ENCODE peak calls at places on chromosome 1, in ten cellular contexts. E is IMR-90, D is astrocyte of the spinal cord, U is A549, Y is stomach, M is HepG2, X is transverse colon, F is fibroblast of pulmonary artery, S is HFF-Myc, Q is AG04450. L is an unnamed sample.

GRCh38 chr1:150484431-150484830 is 2.8 kb upstream of the TARS2 start:
- DNase-seq in Q (no peak), X (no peak), U (no peak), E (peak), F (no peak), S (no peak), M (no peak), D (no peak), Y (no peak), L (no peak)

GRCh38 chr1:40308036-40308727 is 8.9 kb downstream of the COL9A2 start:
- DNase-seq in M (no peak), U (no peak), F (no peak), X (no peak), Q (no peak), Y (peak), S (no peak), D (no peak), E (no peak), L (peak)

GRCh38 chr1:94993931-94994645 is 67.2 kb upstream of the CNN3 start:
- DNase-seq in Y (no peak), E (no peak), S (no peak), F (no peak), M (peak), U (no peak), Q (no peak), X (no peak), D (no peak), L (no peak)

GRCh38 chr1:18200136-18200717 is 92.6 kb downstream of the IGSF21 start:
- DNase-seq in F (no peak), U (no peak), D (no peak), X (no peak), Y (no peak), M (no peak), E (no peak), S (no peak), Q (no peak), L (no peak)

GRCh38 chr1:209585672-209586071 is 2.2 kb downstream of the CAMK1G start:
- DNase-seq in M (no peak), Y (peak), S (no peak), E (no peak), F (peak), X (peak), D (peak), U (no peak), Q (no peak), L (peak)

GRCh38 chr1:157307491-157307890 is 169.3 kb upstream of the ETV3 start:
- DNase-seq in X (peak), F (no peak), U (no peak), Y (no peak), Q (no peak), S (no peak), D (no peak), E (no peak), M (no peak), L (no peak)

GRCh38 chr1:152533327-152533938 is 19.2 kb downstream of the CRCT1 start:
- DNase-seq in F (peak), E (peak), U (peak), Q (no peak), X (peak), M (peak), Y (no peak), D (peak), S (no peak), L (peak)

GRCh38 chr1:83632906-83633305 is 366.0 kb downstream of the TTLL7 start:
- DNase-seq in F (no peak), U (no peak), E (no peak), X (no peak), D (no peak), M (no peak), Y (no peak), Q (no peak), S (no peak), L (no peak)

GRCh38 chr1:7579016-7579415 is 192.1 kb upstream of the VAMP3 start:
- DNase-seq in S (no peak), X (no peak), U (no peak), M (no peak), F (no peak), E (no peak), D (no peak), Q (no peak), Y (no peak), L (no peak)

GRCh38 chr1:22978299-22978698 is 5.6 kb upstream of the LACTBL1 start:
- DNase-seq in Y (no peak), E (peak), S (peak), D (peak), Q (peak), F (peak), X (no peak), M (no peak), U (peak), L (no peak)

GRCh38 chr1:201686709-201687455 is 142.1 kb upstream of the IPO9 start:
- DNase-seq in S (no peak), D (no peak), E (no peak), X (peak), M (no peak), Y (no peak), F (no peak), U (peak), Q (no peak), L (no peak)

GRCh38 chr1:1596493-1597274 is 3.3 kb downstream of the FNDC10 start:
- DNase-seq in U (no peak), E (no peak), S (no peak), M (no peak), X (no peak), Y (no peak), D (no peak), Q (no peak), F (no peak), L (peak)

GRCh38 chr1:239951518-239952130 is 140.1 kb upstream of the FMN2 start:
- DNase-seq in M (peak), D (peak), F (peak), Q (peak), S (peak), E (peak), Y (peak), X (peak), U (peak), L (peak)

GRCh38 chr1:8987881-8988617 is 38.2 kb downstream of the SLC2A7 start:
- DNase-seq in E (peak), Q (no peak), M (no peak), F (peak), D (peak), X (peak), Y (peak), U (peak), S (no peak), L (no peak)

GRCh38 chr1:246113555-246114095 is 393.5 kb downstream of the SMYD3 start:
- DNase-seq in F (peak), Y (no peak), Q (no peak), M (no peak), S (no peak), D (no peak), E (peak), U (no peak), X (no peak), L (no peak)

GRCh38 chr1:193819376-193819775 is 633.0 kb upstream of the B3GALT2 start:
- DNase-seq in U (no peak), D (no peak), Q (no peak), M (no peak), S (no peak), E (no peak), F (no peak), X (no peak), Y (no peak), L (no peak)

GRCh38 chr1:99579691-99580171 is 66.2 kb upstream of the PALMD start:
- DNase-seq in E (no peak), F (peak), M (peak), X (no peak), Y (no peak), U (no peak), Q (no peak), S (no peak), D (no peak), L (no peak)

GRCh38 chr1:119827010-119827409 is 15.8 kb upstream of the REG4 start:
- DNase-seq in Q (no peak), Y (no peak), S (no peak), E (no peak), U (no peak), X (no peak), M (no peak), F (no peak), D (no peak), L (no peak)

GRCh38 chr1:157113631-157114030 is 14.0 kb upstream of the ETV3L start:
- DNase-seq in D (no peak), Y (no peak), U (no peak), M (no peak), F (no peak), Q (no peak), E (no peak), S (no peak), X (no peak), L (no peak)

GRCh38 chr1:247453256-247453655 is 4.6 kb downstream of the OR2B11 start:
- DNase-seq in U (no peak), S (no peak), M (no peak), F (no peak), D (no peak), E (no peak), X (no peak), Q (no peak), Y (no peak), L (no peak)

GRCh38 chr1:35264861-35265260 is 3.6 kb upstream of the ZMYM4 start:
- DNase-seq in X (peak), E (peak), D (peak), Y (peak), U (peak), S (peak), M (peak), F (peak), Q (no peak), L (no peak)

GRCh38 chr1:38826262-38826661 is 33.3 kb downstream of the RRAGC start:
- DNase-seq in U (no peak), E (no peak), X (no peak), F (no peak), M (no peak), Y (no peak), S (no peak), D (no peak), Q (no peak), L (no peak)

GRCh38 chr1:14630986-14631385 is 32.5 kb downstream of the KAZN start:
- DNase-seq in F (no peak), X (no peak), M (no peak), Q (no peak), S (no peak), D (no peak), Y (no peak), E (no peak), U (no peak), L (no peak)

DNA sequence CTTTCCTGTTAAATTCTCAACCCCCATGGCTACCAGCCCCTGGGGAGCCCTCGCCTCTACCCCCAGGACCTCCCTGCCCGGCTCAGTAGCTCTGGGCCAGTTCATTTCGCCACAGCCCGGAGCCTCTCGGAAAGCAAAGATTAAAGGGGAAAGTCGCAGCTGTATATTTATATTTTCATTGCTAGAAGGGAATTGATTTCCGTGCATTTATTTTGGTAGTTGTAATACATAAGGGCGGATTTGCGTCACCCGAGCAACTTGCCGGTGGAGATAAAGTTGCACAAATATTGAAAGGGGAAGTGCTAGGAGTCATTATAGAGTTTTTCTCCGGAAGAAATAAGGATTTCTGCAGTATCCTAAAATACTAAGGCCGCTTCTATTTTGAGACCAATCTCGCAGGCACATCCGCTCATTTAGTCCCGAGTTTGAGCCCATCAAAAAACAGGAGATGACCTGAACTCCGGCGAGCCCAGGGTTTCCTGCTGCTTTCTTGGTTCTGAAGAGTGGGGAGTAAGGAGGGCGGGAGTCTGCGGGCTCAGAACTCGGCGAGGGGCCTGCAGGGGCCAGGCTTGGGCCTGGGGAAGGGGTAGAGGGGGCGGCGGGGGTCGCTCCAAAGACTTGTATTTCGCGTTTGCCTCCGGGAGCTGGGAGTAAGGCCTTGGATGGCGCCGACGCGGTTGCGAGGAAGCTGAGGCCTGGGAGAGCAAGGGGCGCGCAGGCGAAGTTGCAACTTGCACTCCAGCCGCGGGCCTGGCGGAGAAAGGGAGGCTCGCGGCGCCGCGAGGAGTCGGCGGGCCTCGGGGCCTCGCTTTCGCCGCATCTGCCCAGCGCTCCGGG is 2.5 kb upstream of the HLX start:
- DNase-seq in S (no peak), X (no peak), Y (no peak), U (no peak), F (no peak), D (peak), M (no peak), Q (no peak), E (no peak), L (no peak)
- H3K4me3 ChIP-seq in S (no peak), X (peak), Y (peak), U (no peak), F (no peak), D (no peak), M (no peak), Q (no peak), E (no peak), L (no peak)

DNA sequence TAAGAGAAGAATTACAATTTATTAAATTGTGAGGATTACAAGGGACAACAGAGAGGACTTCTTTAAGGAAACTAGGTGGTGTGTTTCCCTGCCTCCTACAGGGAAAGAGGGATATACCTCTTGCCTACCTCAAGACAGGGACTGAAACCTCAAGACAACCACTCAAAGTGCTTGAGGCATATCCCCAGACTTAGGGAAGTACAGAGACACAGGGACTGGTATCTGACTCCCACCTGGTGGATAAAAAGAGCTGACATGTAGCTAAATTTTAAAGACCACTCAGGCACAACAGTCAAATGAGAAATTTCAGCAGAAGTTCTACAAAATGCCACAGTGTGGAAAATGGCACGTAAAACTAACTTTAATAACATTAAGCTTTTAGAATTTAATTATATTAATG is 21.3 kb downstream of the DENND2C start:
- DNase-seq in M (no peak), E (no peak), U (no peak), X (no peak), S (no peak), Y (no peak), D (no peak), F (no peak), Q (no peak), L (no peak)
- TF ChIP-seq CTCF in M (no peak), E (no peak), U (no peak), X (no peak), S (no peak), Y (no peak), D (no peak), F (no peak), Q (no peak), L (no peak)

GRCh38 chr1:60213253-60213652 is 139.7 kb upstream of the C1orf87 start:
- DNase-seq in Q (no peak), S (no peak), M (no peak), X (no peak), E (no peak), U (no peak), F (no peak), Y (no peak), D (no peak), L (no peak)
- H3K4me3 ChIP-seq in Q (no peak), S (no peak), M (no peak), X (no peak), E (no peak), U (no peak), F (no peak), Y (no peak), D (no peak), L (no peak)

GRCh38 chr1:6208723-6209660 is 3.1 kb downstream of the RNF207 start:
- DNase-seq in Q (no peak), Y (peak), D (peak), X (peak), F (peak), S (no peak), U (no peak), M (no peak), E (peak), L (peak)
- TF ChIP-seq CTCF in Q (peak), Y (peak), D (peak), X (peak), F (peak), S (peak), U (no peak), M (no peak), E (peak), L (peak)